ENCODE peak calls at places on chromosomes 11 and 22, in six cellular contexts. One of them, this sample, is unnamed.

GRCh38 chr11:31815743-31816466 is 4.8 kb upstream of the PAX6 start:
- DNase-seq in pancreas: no peak
- DNase-seq in mucosa of descending colon: no peak
- DNase-seq in tibial artery: no peak
- DNase-seq in lower lobe of right lung: no peak
- DNase-seq in stomach: no peak
- DNase-seq in this sample: no peak

GRCh38 chr11:75287579-75287978 is 47.0 kb downstream of the TPBGL start:
- DNase-seq in pancreas: no peak
- DNase-seq in mucosa of descending colon: no peak
- DNase-seq in tibial artery: no peak
- DNase-seq in lower lobe of right lung: no peak
- DNase-seq in stomach: no peak
- DNase-seq in this sample: no peak

GRCh38 chr11:27118371-27118770 is 77.8 kb downstream of the BBOX1 start:
- DNase-seq in pancreas: no peak
- DNase-seq in mucosa of descending colon: no peak
- DNase-seq in tibial artery: no peak
- DNase-seq in lower lobe of right lung: no peak
- DNase-seq in stomach: no peak
- DNase-seq in this sample: no peak

GRCh38 chr11:88484873-88485621 is 147.5 kb upstream of the CTSC start:
- DNase-seq in pancreas: peak; percentile 57
- DNase-seq in mucosa of descending colon: peak; percentile 19
- DNase-seq in tibial artery: peak; percentile 19
- DNase-seq in lower lobe of right lung: peak; percentile 45
- DNase-seq in stomach: no peak
- DNase-seq in this sample: no peak

GRCh38 chr11:76266269-76266668 is 60.0 kb upstream of the WNT11 start:
- DNase-seq in pancreas: no peak
- DNase-seq in mucosa of descending colon: no peak
- DNase-seq in tibial artery: peak; percentile 79
- DNase-seq in lower lobe of right lung: no peak
- DNase-seq in stomach: no peak
- DNase-seq in this sample: no peak

GRCh38 chr22:37752189-37753061 is 55.3 kb upstream of the GCAT start:
- DNase-seq in pancreas: peak; percentile 96
- DNase-seq in mucosa of descending colon: peak; percentile 83
- DNase-seq in tibial artery: peak; percentile 91
- DNase-seq in lower lobe of right lung: peak; percentile 87
- DNase-seq in stomach: peak; percentile 93
- DNase-seq in this sample: peak; percentile 90

GRCh38 chr11:41133023-41133422 is 326.4 kb downstream of the LRRC4C start:
- DNase-seq in pancreas: no peak
- DNase-seq in mucosa of descending colon: no peak
- DNase-seq in tibial artery: no peak
- DNase-seq in lower lobe of right lung: no peak
- DNase-seq in stomach: no peak
- DNase-seq in this sample: no peak

GRCh38 chr11:11135820-11136476 is 217.1 kb downstream of the CSNK2A3 start:
- DNase-seq in pancreas: no peak
- DNase-seq in mucosa of descending colon: no peak
- DNase-seq in tibial artery: no peak
- DNase-seq in lower lobe of right lung: no peak
- DNase-seq in stomach: no peak
- DNase-seq in this sample: no peak

GRCh38 chr22:23180893-23181762 is 819 bp downstream of the BCR start:
- DNase-seq in pancreas: peak; percentile 77
- DNase-seq in mucosa of descending colon: peak; percentile 56
- DNase-seq in tibial artery: no peak
- DNase-seq in lower lobe of right lung: peak; percentile 68
- DNase-seq in stomach: no peak
- DNase-seq in this sample: no peak

GRCh38 chr22:38081941-38082828 is 1.8 kb downstream of the SLC16A8 start:
- DNase-seq in pancreas: peak; percentile 59
- DNase-seq in mucosa of descending colon: no peak
- DNase-seq in tibial artery: no peak
- DNase-seq in lower lobe of right lung: peak; percentile 48
- DNase-seq in stomach: no peak
- DNase-seq in this sample: no peak

GRCh38 chr11:14342906-14343305 is 16.1 kb downstream of the RRAS2 start:
- DNase-seq in pancreas: no peak
- DNase-seq in mucosa of descending colon: no peak
- DNase-seq in tibial artery: no peak
- DNase-seq in lower lobe of right lung: no peak
- DNase-seq in stomach: no peak
- DNase-seq in this sample: no peak

GRCh38 chr22:23523746-23524145 is 56.3 kb downstream of the IGLL1 start:
- DNase-seq in pancreas: no peak
- DNase-seq in mucosa of descending colon: no peak
- DNase-seq in tibial artery: no peak
- DNase-seq in lower lobe of right lung: peak; percentile 13
- DNase-seq in stomach: no peak
- DNase-seq in this sample: peak; percentile 34

GRCh38 chr11:1546536-1547466 is 25.3 kb downstream of the DUSP8 start:
- DNase-seq in pancreas: peak; percentile 87
- DNase-seq in mucosa of descending colon: peak; percentile 82
- DNase-seq in tibial artery: no peak
- DNase-seq in lower lobe of right lung: no peak
- DNase-seq in stomach: peak; percentile 60
- DNase-seq in this sample: peak; percentile 83

GRCh38 chr22:38316340-38317236 is 645 bp downstream of the CSNK1E start:
- DNase-seq in pancreas: peak; percentile 84
- DNase-seq in mucosa of descending colon: peak; percentile 80
- DNase-seq in tibial artery: peak; percentile 74
- DNase-seq in lower lobe of right lung: peak; percentile 77
- DNase-seq in stomach: peak; percentile 66
- DNase-seq in this sample: peak; percentile 89

GRCh38 chr11:8019671-8020597 is 32.8 kb downstream of the EIF3F start:
- DNase-seq in pancreas: no peak
- DNase-seq in mucosa of descending colon: no peak
- DNase-seq in tibial artery: no peak
- DNase-seq in lower lobe of right lung: no peak
- DNase-seq in stomach: no peak
- DNase-seq in this sample: peak; percentile 63

GRCh38 chr22:44658371-44658953 is 43.5 kb upstream of the PRR5 start:
- DNase-seq in pancreas: no peak
- DNase-seq in mucosa of descending colon: no peak
- DNase-seq in tibial artery: no peak
- DNase-seq in lower lobe of right lung: peak; percentile 45
- DNase-seq in stomach: no peak
- DNase-seq in this sample: peak; percentile 66

GRCh38 chr11:101003468-101003867 is 126.1 kb downstream of the PGR start:
- DNase-seq in pancreas: no peak
- DNase-seq in mucosa of descending colon: no peak
- DNase-seq in tibial artery: no peak
- DNase-seq in lower lobe of right lung: no peak
- DNase-seq in stomach: no peak
- DNase-seq in this sample: no peak

GRCh38 chr11:86064236-86064803 is 4.6 kb downstream of the PICALM start:
- DNase-seq in pancreas: no peak
- DNase-seq in mucosa of descending colon: no peak
- DNase-seq in tibial artery: no peak
- DNase-seq in lower lobe of right lung: no peak
- DNase-seq in stomach: no peak
- DNase-seq in this sample: no peak

GRCh38 chr11:33753304-33753703 is 17.1 kb upstream of the CD59 start:
- DNase-seq in pancreas: no peak
- DNase-seq in mucosa of descending colon: no peak
- DNase-seq in tibial artery: no peak
- DNase-seq in lower lobe of right lung: no peak
- DNase-seq in stomach: no peak
- DNase-seq in this sample: no peak

GRCh38 chr11:12472401-12473065 is 95.2 kb downstream of the PARVA start:
- DNase-seq in pancreas: no peak
- DNase-seq in mucosa of descending colon: no peak
- DNase-seq in tibial artery: no peak
- DNase-seq in lower lobe of right lung: no peak
- DNase-seq in stomach: no peak
- DNase-seq in this sample: no peak

GRCh38 chr11:12467610-12468009 is 90.2 kb downstream of the PARVA start:
- DNase-seq in pancreas: no peak
- DNase-seq in mucosa of descending colon: no peak
- DNase-seq in tibial artery: no peak
- DNase-seq in lower lobe of right lung: no peak
- DNase-seq in stomach: no peak
- DNase-seq in this sample: no peak

GRCh38 chr11:12470236-12470635 is 92.9 kb downstream of the PARVA start:
- DNase-seq in pancreas: no peak
- DNase-seq in mucosa of descending colon: no peak
- DNase-seq in tibial artery: no peak
- DNase-seq in lower lobe of right lung: no peak
- DNase-seq in stomach: no peak
- DNase-seq in this sample: no peak

GRCh38 chr11:12473366-12473765 is 96.0 kb downstream of the PARVA start:
- DNase-seq in pancreas: no peak
- DNase-seq in mucosa of descending colon: no peak
- DNase-seq in tibial artery: no peak
- DNase-seq in lower lobe of right lung: no peak
- DNase-seq in stomach: no peak
- DNase-seq in this sample: no peak

DNA sequence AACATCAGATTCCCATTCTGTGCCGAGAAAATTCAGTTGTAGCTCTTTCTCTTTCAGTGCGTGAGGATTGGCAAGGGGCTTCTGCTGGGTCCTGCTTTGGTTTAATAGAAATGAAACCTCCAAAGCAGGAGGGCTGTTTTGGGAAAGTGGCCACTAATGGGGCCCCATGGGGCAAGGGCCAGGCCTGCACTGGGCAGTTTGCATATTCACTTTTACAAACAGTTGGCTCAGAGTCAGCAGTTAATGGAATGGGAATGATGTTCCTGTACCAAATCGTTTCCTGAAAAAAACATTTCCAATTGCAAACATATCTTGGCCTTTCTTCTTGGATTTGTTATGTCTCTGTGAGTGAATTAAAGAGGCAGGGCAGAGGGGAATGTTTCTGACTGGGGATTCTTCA is 92.1 kb downstream of the PARVA start:
- DNase-seq in pancreas: no peak
- DNase-seq in mucosa of descending colon: no peak
- DNase-seq in tibial artery: no peak
- DNase-seq in lower lobe of right lung: no peak
- DNase-seq in stomach: no peak
- DNase-seq in this sample: no peak
- H3K4me3 ChIP-seq in pancreas: no peak overlapping the region
- H3K4me3 ChIP-seq in mucosa of descending colon: no peak overlapping the region
- H3K4me3 ChIP-seq in tibial artery: peak overlapping the region; percentile 6
- H3K4me3 ChIP-seq in lower lobe of right lung: no peak overlapping the region
- H3K4me3 ChIP-seq in stomach: no peak overlapping the region
- H3K4me3 ChIP-seq in this sample: no peak overlapping the region

DNA sequence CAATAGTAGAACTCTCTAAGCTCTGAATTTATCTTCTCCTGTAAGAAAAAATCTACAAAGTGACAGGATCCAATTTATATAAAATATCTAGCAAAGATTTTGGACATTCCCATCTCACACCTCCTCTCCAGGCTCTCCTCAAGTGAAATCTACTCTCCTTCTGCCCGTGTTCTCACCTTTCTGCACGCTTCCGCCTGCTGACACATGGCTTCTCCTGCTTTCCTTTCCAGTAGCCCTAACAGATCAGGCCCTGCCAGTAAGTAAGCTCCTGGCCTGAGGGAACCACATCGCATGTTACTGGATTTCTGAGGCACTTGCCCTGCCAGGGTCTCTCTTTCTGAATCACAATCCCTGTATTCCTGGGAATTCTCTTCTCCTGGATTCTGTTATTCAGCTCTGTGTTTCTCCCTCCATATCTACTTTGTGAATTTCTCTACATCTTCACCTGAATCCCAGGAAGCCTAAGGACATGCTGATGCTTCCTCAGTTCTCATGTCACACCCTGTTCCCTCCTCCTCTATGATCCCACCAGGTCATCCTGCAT is 53.3 kb upstream of the TOP3B start:
- DNase-seq in pancreas: no peak
- DNase-seq in mucosa of descending colon: no peak
- DNase-seq in tibial artery: no peak
- DNase-seq in lower lobe of right lung: no peak
- DNase-seq in stomach: no peak
- DNase-seq in this sample: no peak
- H3K4me1 ChIP-seq in pancreas: no peaks in the 10 kb centered on the region
- H3K4me1 ChIP-seq in mucosa of descending colon: no peaks in the 10 kb centered on the region
- H3K4me1 ChIP-seq in tibial artery: peaks cover 11% of the 10 kb centered on the region
- H3K4me1 ChIP-seq in lower lobe of right lung: no peaks in the 10 kb centered on the region
- H3K4me1 ChIP-seq in stomach: no peaks in the 10 kb centered on the region
- H3K4me1 ChIP-seq in this sample: no peaks in the 10 kb centered on the region

DNA sequence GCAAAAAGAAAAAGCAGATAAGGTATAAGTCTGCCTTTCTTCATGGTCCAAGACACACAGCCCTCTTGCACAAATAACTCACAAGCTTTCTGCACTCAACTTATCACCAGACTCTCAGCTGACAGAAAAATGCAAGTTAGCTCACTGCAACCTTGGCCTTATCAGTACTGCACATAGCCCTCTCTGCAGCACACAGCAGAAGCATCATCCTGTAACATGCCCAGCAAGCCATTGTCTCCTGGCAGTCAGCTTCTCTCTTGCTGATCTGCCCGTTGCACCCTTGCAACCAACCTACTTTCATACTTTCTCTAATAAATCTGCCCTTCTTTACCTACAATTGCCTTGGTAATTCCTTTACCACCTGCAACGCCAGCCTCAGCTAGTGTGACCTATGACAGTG is 5.8 kb downstream of the ZBTB44 start:
- DNase-seq in pancreas: no peak
- DNase-seq in mucosa of descending colon: no peak
- DNase-seq in tibial artery: no peak
- DNase-seq in lower lobe of right lung: no peak
- DNase-seq in stomach: no peak
- DNase-seq in this sample: no peak
- H3K4me3 ChIP-seq in pancreas: no peak overlapping the region
- H3K4me3 ChIP-seq in mucosa of descending colon: no peak overlapping the region
- H3K4me3 ChIP-seq in tibial artery: no peak overlapping the region
- H3K4me3 ChIP-seq in lower lobe of right lung: no peak overlapping the region
- H3K4me3 ChIP-seq in stomach: no peak overlapping the region
- H3K4me3 ChIP-seq in this sample: no peak overlapping the region

DNA sequence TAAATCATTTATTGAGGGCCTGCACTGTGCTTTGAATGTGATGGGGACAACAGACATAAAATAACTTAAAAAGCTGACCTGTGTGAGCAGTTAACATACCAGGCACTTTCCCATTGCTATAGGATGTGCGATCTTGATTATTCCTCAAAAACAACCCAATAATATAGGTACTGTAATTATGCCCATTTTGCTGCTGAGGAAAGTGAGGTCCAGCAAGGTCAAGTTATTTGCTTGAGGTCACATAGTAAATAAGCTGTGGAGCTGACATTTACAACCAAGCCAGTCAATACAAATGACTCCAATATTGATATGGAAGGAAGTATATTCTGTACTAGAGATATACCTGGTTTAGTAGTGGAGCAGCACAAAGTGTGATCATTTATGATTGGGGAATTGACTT is 96.2 kb downstream of the TEAD1 start:
- DNase-seq in pancreas: no peak
- DNase-seq in mucosa of descending colon: no peak
- DNase-seq in tibial artery: no peak
- DNase-seq in lower lobe of right lung: no peak
- DNase-seq in stomach: no peak
- DNase-seq in this sample: no peak
- H3K4me1 ChIP-seq in pancreas: no peaks in the 10 kb centered on the region
- H3K4me1 ChIP-seq in mucosa of descending colon: no peaks in the 10 kb centered on the region
- H3K4me1 ChIP-seq in tibial artery: peaks cover 66% of the 10 kb centered on the region
- H3K4me1 ChIP-seq in lower lobe of right lung: peaks cover 21% of the 10 kb centered on the region
- H3K4me1 ChIP-seq in stomach: peaks cover 14% of the 10 kb centered on the region
- H3K4me1 ChIP-seq in this sample: no peaks in the 10 kb centered on the region

GRCh38 chr11:44566952-44567875 is 1.8 kb downstream of the CD82 start:
- DNase-seq in pancreas: no peak
- DNase-seq in mucosa of descending colon: no peak
- DNase-seq in tibial artery: no peak
- DNase-seq in lower lobe of right lung: no peak
- DNase-seq in stomach: no peak
- DNase-seq in this sample: no peak
- H3K4me3 ChIP-seq in pancreas: no peak overlapping the region
- H3K4me3 ChIP-seq in mucosa of descending colon: no peak overlapping the region
- H3K4me3 ChIP-seq in tibial artery: peak overlapping the region; percentile 59
- H3K4me3 ChIP-seq in lower lobe of right lung: peak overlapping the region; percentile 79
- H3K4me3 ChIP-seq in stomach: peak overlapping the region; percentile 73
- H3K4me3 ChIP-seq in this sample: peak overlapping the region; percentile 66